ENCODE peak calls at places on chromosomes 4 and X, in five cellular contexts. H, S, Z, B and P are unnamed samples.

GRCh38 chr4:146646601-146647000 is 7.9 kb downstream of the POU4F2 start:
- DNase-seq in H (no peak), S (no peak), Z (no peak), B (no peak), P (no peak)

GRCh38 chr4:127856485-127857447 is 23.9 kb upstream of the PLK4 start:
- DNase-seq in H (no peak), S (peak; percentile 84), Z (peak; percentile 62), B (peak; percentile 51), P (peak; percentile 25)

GRCh38 chr4:146329042-146329716 is 114.8 kb downstream of the REELD1 start:
- DNase-seq in H (no peak), S (peak; percentile 80), Z (peak; percentile 51), B (no peak), P (no peak)

GRCh38 chrX:85244411-85245210 is 820 bp downstream of the ZNF711 start:
- DNase-seq in H (peak; percentile 46), S (peak; percentile 11), Z (no peak), B (peak; percentile 14), P (peak; percentile 3)

GRCh38 chr4:166252487-166253402 is 379.7 kb downstream of the TLL1 start:
- DNase-seq in H (no peak), S (peak; percentile 24), Z (no peak), B (no peak), P (peak; percentile 17)

GRCh38 chr4:11488657-11489448 is 60.2 kb upstream of the HS3ST1 start:
- DNase-seq in H (no peak), S (no peak), Z (no peak), B (no peak), P (no peak)

GRCh38 chr4:34733185-34733916 is 1511.0 kb downstream of the ARAP2 start:
- DNase-seq in H (no peak), S (peak; percentile 70), Z (no peak), B (no peak), P (no peak)

GRCh38 chrX:84956304-84956703 is 47.4 kb upstream of the APOOL start:
- DNase-seq in H (no peak), S (no peak), Z (no peak), B (no peak), P (no peak)

GRCh38 chr4:48297447-48297846 is 27.8 kb upstream of the TEC start:
- DNase-seq in H (no peak), S (no peak), Z (no peak), B (no peak), P (no peak)

GRCh38 chr4:57109847-57110634 is at the start of gene IGFBP7:
- DNase-seq in H (peak; percentile 68), S (no peak), Z (no peak), B (peak; percentile 24), P (peak; percentile 18)

GRCh38 chr4:79147251-79147650 is 178.6 kb downstream of the NAA11 start:
- DNase-seq in H (no peak), S (no peak), Z (no peak), B (no peak), P (no peak)

GRCh38 chr4:147594107-147594506 is 23.1 kb upstream of the TMEM184C start:
- DNase-seq in H (no peak), S (no peak), Z (no peak), B (no peak), P (no peak)

GRCh38 chr4:124085561-124086180 is 626.9 kb downstream of the ANKRD50 start:
- DNase-seq in H (no peak), S (peak; percentile 66), Z (no peak), B (no peak), P (no peak)

GRCh38 chrX:106726485-106727437 is at the start of gene RNF128:
- DNase-seq in H (no peak), S (peak; percentile 23), Z (no peak), B (no peak), P (peak; percentile 79)

GRCh38 chrX:50098241-50098640 is 102.6 kb downstream of the AKAP4 start:
- DNase-seq in H (no peak), S (no peak), Z (no peak), B (no peak), P (no peak)

GRCh38 chr4:38605181-38605764 is 58.7 kb upstream of the KLF3 start:
- DNase-seq in H (no peak), S (no peak), Z (no peak), B (no peak), P (no peak)

GRCh38 chrX:30570505-30570904 is 7.1 kb downstream of the TASL start:
- DNase-seq in H (peak; percentile 10), S (peak; percentile 29), Z (no peak), B (no peak), P (peak; percentile 8)

GRCh38 chrX:100649550-100650356 is 5.8 kb downstream of the SRPX2 start:
- DNase-seq in H (no peak), S (peak; percentile 96), Z (no peak), B (no peak), P (peak; percentile 75)

GRCh38 chr4:23972805-23973204 is 83.0 kb upstream of the PPARGC1A start:
- DNase-seq in H (no peak), S (no peak), Z (no peak), B (no peak), P (no peak)

GRCh38 chr4:157459789-157460188 is 239.3 kb downstream of the GRIA2 start:
- DNase-seq in H (no peak), S (no peak), Z (peak; percentile 96), B (no peak), P (no peak)

GRCh38 chr4:2296621-2297601 is 35.0 kb upstream of the MXD4 start:
- DNase-seq in H (no peak), S (no peak), Z (no peak), B (no peak), P (no peak)

GRCh38 chrX:11351375-11352295 is 58.4 kb downstream of the AMELX start:
- DNase-seq in H (no peak), S (peak; percentile 97), Z (no peak), B (no peak), P (no peak)

GRCh38 chrX:127459784-127460183 is 592.4 kb downstream of the ACTRT1 start:
- DNase-seq in H (no peak), S (no peak), Z (no peak), B (no peak), P (no peak)

GRCh38 chr4:178917756-178918155 is 1475.5 kb upstream of the AGA start:
- DNase-seq in H (no peak), S (no peak), Z (no peak), B (no peak), P (no peak)

GRCh38 chr4:1512081-1512737 is 106.0 kb upstream of the NKX1-1 start:
- DNase-seq in H (no peak), S (no peak), Z (no peak), B (no peak), P (no peak)

GRCh38 chrX:131237363-131237762 is 51.7 kb downstream of the IGSF1 start:
- DNase-seq in H (no peak), S (no peak), Z (no peak), B (no peak), P (no peak)
- TF ChIP-seq CTCF in H (no peak), S (no peak), Z (no peak), B (no peak), P (no peak)

GRCh38 chrX:150366951-150367545 is 3.9 kb downstream of the MAMLD1 start:
- DNase-seq in H (no peak), S (peak; percentile 68), Z (no peak), B (no peak), P (no peak)

GRCh38 chrX:150365051-150365952 is 2.2 kb downstream of the MAMLD1 start:
- DNase-seq in H (no peak), S (peak; percentile 48), Z (no peak), B (peak; percentile 21), P (peak; percentile 84)

GRCh38 chrX:150364347-150365050 is 1.4 kb downstream of the MAMLD1 start:
- DNase-seq in H (peak; percentile 56), S (no peak), Z (no peak), B (no peak), P (peak; percentile 22)

GRCh38 chrX:150363561-150364346 is 637 bp downstream of the MAMLD1 start:
- DNase-seq in H (no peak), S (peak; percentile 37), Z (no peak), B (no peak), P (peak; percentile 49)

DNA sequence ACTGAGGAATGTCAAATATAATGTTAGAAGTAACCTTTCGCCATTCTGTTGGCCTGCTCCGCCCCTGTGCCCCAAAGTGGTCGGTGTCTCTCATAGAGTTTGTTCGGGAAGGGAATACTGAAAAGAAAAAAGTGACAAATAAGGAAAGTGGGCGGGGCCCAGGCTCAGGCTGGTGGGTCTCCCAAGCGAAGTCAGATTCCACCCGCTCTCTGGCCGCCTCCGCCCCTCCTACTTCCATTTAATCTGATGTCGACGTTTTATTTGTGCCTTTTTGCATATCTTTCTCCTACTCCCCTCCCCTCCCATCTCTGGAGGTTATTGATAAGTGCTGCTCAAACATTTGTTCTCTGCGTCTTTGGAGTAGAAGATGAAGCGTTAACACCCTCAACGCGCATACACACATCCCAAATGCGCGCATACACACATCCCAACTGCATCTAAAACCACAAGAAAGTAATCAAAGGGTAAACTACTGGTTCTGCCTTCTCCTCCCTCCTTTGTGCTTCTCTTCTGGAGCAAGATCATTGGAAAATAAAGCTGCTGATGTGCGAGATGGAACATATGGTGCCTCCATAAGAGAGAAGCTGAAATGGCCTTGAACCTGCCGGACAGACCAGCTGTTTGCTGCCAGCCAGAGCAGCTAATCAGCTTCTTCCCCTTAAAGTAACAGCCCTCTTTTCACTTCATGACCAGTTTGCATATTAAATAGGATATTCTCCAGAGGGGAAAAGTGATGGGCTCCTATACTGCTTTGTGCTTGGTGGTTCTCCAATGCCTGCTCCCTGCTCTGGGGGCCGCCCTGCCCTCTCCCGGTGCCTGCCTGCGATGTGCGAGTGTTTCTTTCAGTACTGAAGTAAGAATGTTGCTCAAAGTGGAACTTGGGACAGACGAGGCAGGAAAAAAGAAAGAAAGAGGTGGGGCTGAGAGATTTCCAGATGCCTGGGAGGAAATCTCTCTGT is 3.1 kb downstream of the MAMLD1 start:
- DNase-seq in H (no peak), S (peak; percentile 38), Z (no peak), B (no peak), P (peak; percentile 54)
- TF ChIP-seq CTCF in H (no peak), S (peak; percentile 19), Z (peak; percentile 31), B (no peak), P (no peak)

GRCh38 chrX:70039758-70040157 is 10.0 kb downstream of the AWAT2 start:
- DNase-seq in H (no peak), S (no peak), Z (no peak), B (no peak), P (no peak)

GRCh38 chrX:70042399-70043371 is 7.1 kb downstream of the AWAT2 start:
- DNase-seq in H (no peak), S (peak; percentile 36), Z (no peak), B (no peak), P (peak; percentile 41)

GRCh38 chrX:70043685-70044084 is 6.1 kb downstream of the AWAT2 start:
- DNase-seq in H (no peak), S (no peak), Z (no peak), B (no peak), P (no peak)

GRCh38 chrX:70044541-70045245 is 5.0 kb downstream of the AWAT2 start:
- DNase-seq in H (no peak), S (peak; percentile 34), Z (no peak), B (no peak), P (no peak)

DNA sequence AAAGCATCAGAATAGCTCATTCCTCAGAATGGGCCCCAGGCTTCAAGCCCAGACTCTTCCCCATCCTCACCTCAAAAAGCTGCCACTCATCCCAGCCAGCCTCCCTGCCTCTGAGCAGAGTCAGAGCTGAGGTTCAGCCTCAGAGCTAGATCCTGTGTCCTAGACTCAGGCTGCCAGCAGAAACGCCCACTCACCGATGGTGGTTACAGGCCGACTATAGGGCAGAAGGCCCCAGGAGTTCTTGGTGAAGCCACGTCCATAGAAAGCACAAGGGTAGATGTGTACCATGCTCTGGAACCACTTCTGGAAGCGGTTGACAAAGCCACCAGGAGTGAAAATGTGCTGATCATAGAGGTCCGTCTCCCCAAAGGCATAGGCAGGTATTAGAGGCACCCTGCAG is 7.7 kb downstream of the AWAT2 start:
- DNase-seq in H (no peak), S (no peak), Z (no peak), B (no peak), P (no peak)
- TF ChIP-seq CTCF in H (no peak), S (no peak), Z (no peak), B (no peak), P (no peak)

GRCh38 chr4:112942077-112942476 is 107.4 kb upstream of the ANK2 start:
- DNase-seq in H (no peak), S (no peak), Z (no peak), B (no peak), P (no peak)
- TF ChIP-seq CTCF in H (no peak), S (no peak), Z (no peak), B (no peak), P (no peak)